ENCODE peak calls at places on chromosomes 11 and 22, in nine cellular contexts. N, X, S, E, U, F, O, L and J are unnamed samples.
A peak's percentile ranks its signal among the peaks of the same experiment; 100 is the strongest.

GRCh38 chr11:71391352-71391751 is 56.8 kb downstream of the DHCR7 start:
- DNase-seq in N (no peak), X (no peak), S (no peak), E (no peak), U (no peak), F (no peak), O (no peak), L (peak; percentile 53), J (no peak)

GRCh38 chr11:76392889-76393288 is 11.8 kb downstream of the GVQW3 start:
- DNase-seq in N (no peak), X (no peak), S (no peak), E (no peak), U (no peak), F (no peak), O (no peak), L (no peak), J (no peak)

GRCh38 chr11:110298298-110298765 is 1.9 kb upstream of the RDX start:
- DNase-seq in N (no peak), X (no peak), S (no peak), E (no peak), U (no peak), F (no peak), O (no peak), L (no peak), J (no peak)

GRCh38 chr11:130609121-130610035 is 160.9 kb downstream of the ADAMTS15 start:
- DNase-seq in N (peak; percentile 94), X (no peak), S (no peak), E (no peak), U (no peak), F (peak; percentile 35), O (no peak), L (peak; percentile 28), J (no peak)

GRCh38 chr11:69922015-69922595 is 102.9 kb upstream of the FGF3 start:
- DNase-seq in N (no peak), X (no peak), S (no peak), E (no peak), U (no peak), F (no peak), O (no peak), L (no peak), J (no peak)

GRCh38 chr11:3000032-3000961 is 8.2 kb upstream of the NAP1L4 start:
- DNase-seq in N (peak; percentile 94), X (no peak), S (no peak), E (no peak), U (no peak), F (no peak), O (no peak), L (no peak), J (peak; percentile 65)

GRCh38 chr11:118909619-118910308 is 16.0 kb downstream of the BCL9L start:
- DNase-seq in N (no peak), X (no peak), S (no peak), E (no peak), U (no peak), F (no peak), O (no peak), L (no peak), J (no peak)

GRCh38 chr11:93906486-93906885 is 56.1 kb upstream of the VSTM5 start:
- DNase-seq in N (no peak), X (no peak), S (no peak), E (no peak), U (no peak), F (no peak), O (no peak), L (no peak), J (no peak)

GRCh38 chr22:48689206-48689605 is 1138.5 kb downstream of the BRD1 start:
- DNase-seq in N (no peak), X (no peak), S (no peak), E (no peak), U (no peak), F (no peak), O (no peak), L (no peak), J (no peak)

GRCh38 chr11:79173615-79174014 is 267.2 kb downstream of the TENM4 start:
- DNase-seq in N (no peak), X (no peak), S (no peak), E (no peak), U (no peak), F (peak; percentile 58), O (no peak), L (no peak), J (no peak)

GRCh38 chr11:8059030-8059429 is 22.0 kb upstream of the TUB start:
- DNase-seq in N (peak; percentile 56), X (no peak), S (no peak), E (no peak), U (no peak), F (no peak), O (no peak), L (no peak), J (no peak)

GRCh38 chr22:32995335-32995734 is 62.8 kb downstream of the SYN3 start:
- DNase-seq in N (no peak), X (no peak), S (no peak), E (no peak), U (no peak), F (no peak), O (no peak), L (no peak), J (no peak)

GRCh38 chr11:35346472-35347136 is 72.8 kb downstream of the SLC1A2 start:
- DNase-seq in N (no peak), X (no peak), S (no peak), E (no peak), U (no peak), F (no peak), O (no peak), L (no peak), J (no peak)

GRCh38 chr11:103494491-103494890 is 385.3 kb downstream of the DYNC2H1 start:
- DNase-seq in N (no peak), X (no peak), S (no peak), E (no peak), U (no peak), F (no peak), O (no peak), L (no peak), J (no peak)